ENCODE peak calls at places on chromosomes 4 and X, in five cellular contexts. Y is neuronal stem cell, A is IMR-90, E is mesenchymal stem cell, V is H1. B is an unnamed sample.

GRCh38 chr4:4888695-4889094 is 29.2 kb downstream of the MSX1 start:
- DNase-seq in V (no peak), Y (no peak), E (no peak), A (no peak), B (no peak)

GRCh38 chrX:31436424-31436823 is 364.6 kb upstream of the FTHL17 start:
- DNase-seq in V (no peak), A (no peak), E (no peak), Y (no peak), B (no peak)

GRCh38 chr4:176587920-176588319 is 204.8 kb downstream of the VEGFC start:
- DNase-seq in Y (no peak), E (peak; percentile 86), A (peak; percentile 83), V (no peak), B (no peak)

GRCh38 chr4:173503330-173504180 is 26.5 kb downstream of the HAND2 start:
- DNase-seq in Y (no peak), E (no peak), A (no peak), V (no peak), B (no peak)

GRCh38 chr4:182265881-182266280 is 22.7 kb downstream of the TENM3 start:
- DNase-seq in Y (no peak), A (no peak), V (no peak), E (no peak), B (peak; percentile 70)

GRCh38 chr4:184907216-184907615 is 81.4 kb upstream of the ACSL1 start:
- DNase-seq in Y (no peak), V (no peak), A (no peak), E (no peak), B (no peak)

GRCh38 chr4:101669138-101669831 is 121.2 kb upstream of the BANK1 start:
- DNase-seq in A (no peak), Y (no peak), V (no peak), E (no peak), B (no peak)

GRCh38 chr4:41611881-41612871 is 74.2 kb downstream of the LIMCH1 start:
- DNase-seq in Y (peak; percentile 52), A (peak; percentile 8), V (no peak), E (peak; percentile 55), B (peak; percentile 83)

GRCh38 chr4:83139514-83140156 is 25.1 kb upstream of the PLAC8 start:
- DNase-seq in V (no peak), Y (no peak), A (no peak), E (no peak), B (peak; percentile 35)

GRCh38 chrX:26918633-26919032 is 544.5 kb downstream of the PPP4R3C start:
- DNase-seq in Y (peak; percentile 15), E (peak; percentile 2), A (no peak), V (no peak), B (peak; percentile 7)

GRCh38 chrX:150429577-150429976 is 66.5 kb downstream of the MAMLD1 start:
- DNase-seq in A (peak; percentile 86), V (no peak), E (peak; percentile 82), Y (no peak), B (no peak)

GRCh38 chrX:386768-387575 is at the start of gene PPP2R3B:
- DNase-seq in A (peak; percentile 98), E (peak; percentile 97), Y (peak; percentile 98), V (peak; percentile 98), B (peak; percentile 99)

GRCh38 chr4:113069212-113069892 is 19.9 kb downstream of the ANK2 start:
- DNase-seq in V (no peak), A (no peak), E (peak; percentile 69), Y (no peak), B (peak; percentile 9)

GRCh38 chr4:165058676-165059075 is 5.0 kb downstream of the TRIM75 start:
- DNase-seq in V (no peak), Y (no peak), E (no peak), A (no peak), B (no peak)

GRCh38 chr4:7263166-7263565 is 70.8 kb downstream of the SORCS2 start:
- DNase-seq in V (no peak), E (no peak), Y (no peak), A (no peak), B (no peak)

GRCh38 chr4:90995996-90996395 is 868.8 kb downstream of the CCSER1 start:
- DNase-seq in A (no peak), V (no peak), Y (no peak), E (no peak), B (no peak)

GRCh38 chr4:150080335-150080734 is 2.1 kb downstream of the DCLK2 start:
- DNase-seq in V (no peak), A (peak; percentile 63), E (peak; percentile 41), Y (no peak), B (peak; percentile 75)

GRCh38 chrX:63466690-63467089 is 115.6 kb upstream of the SPIN4 start:
- DNase-seq in V (no peak), E (no peak), Y (no peak), A (no peak), B (no peak)

GRCh38 chr4:183082053-183082452 is 17.0 kb upstream of the WWC2 start:
- DNase-seq in Y (no peak), E (no peak), A (no peak), V (no peak), B (peak; percentile 72)

GRCh38 chrX:151722241-151722846 is 6.5 kb downstream of the FATE1 start:
- DNase-seq in V (peak; percentile 43), A (no peak), E (no peak), Y (peak; percentile 27), B (peak; percentile 41)

GRCh38 chrX:2360731-2361130 is 140.0 kb downstream of the DHRSX start:
- DNase-seq in Y (no peak), V (no peak), A (no peak), E (no peak), B (no peak)

GRCh38 chr4:133146574-133147198 is 2.4 kb upstream of the PCDH10 start:
- DNase-seq in E (peak; percentile 77), A (peak; percentile 40), V (no peak), Y (peak; percentile 69), B (no peak)

GRCh38 chr4:40548256-40548655 is 81.4 kb downstream of the RBM47 start:
- DNase-seq in E (peak; percentile 38), V (no peak), A (peak; percentile 45), Y (no peak), B (no peak)

GRCh38 chr4:10386044-10386443 is 71.2 kb downstream of the ZNF518B start:
- DNase-seq in Y (no peak), E (no peak), V (no peak), A (no peak), B (no peak)

GRCh38 chr4:156547439-156547838 is 424.2 kb downstream of the PDGFC start:
- DNase-seq in V (no peak), Y (no peak), E (peak; percentile 95), A (peak; percentile 97), B (no peak)

DNA sequence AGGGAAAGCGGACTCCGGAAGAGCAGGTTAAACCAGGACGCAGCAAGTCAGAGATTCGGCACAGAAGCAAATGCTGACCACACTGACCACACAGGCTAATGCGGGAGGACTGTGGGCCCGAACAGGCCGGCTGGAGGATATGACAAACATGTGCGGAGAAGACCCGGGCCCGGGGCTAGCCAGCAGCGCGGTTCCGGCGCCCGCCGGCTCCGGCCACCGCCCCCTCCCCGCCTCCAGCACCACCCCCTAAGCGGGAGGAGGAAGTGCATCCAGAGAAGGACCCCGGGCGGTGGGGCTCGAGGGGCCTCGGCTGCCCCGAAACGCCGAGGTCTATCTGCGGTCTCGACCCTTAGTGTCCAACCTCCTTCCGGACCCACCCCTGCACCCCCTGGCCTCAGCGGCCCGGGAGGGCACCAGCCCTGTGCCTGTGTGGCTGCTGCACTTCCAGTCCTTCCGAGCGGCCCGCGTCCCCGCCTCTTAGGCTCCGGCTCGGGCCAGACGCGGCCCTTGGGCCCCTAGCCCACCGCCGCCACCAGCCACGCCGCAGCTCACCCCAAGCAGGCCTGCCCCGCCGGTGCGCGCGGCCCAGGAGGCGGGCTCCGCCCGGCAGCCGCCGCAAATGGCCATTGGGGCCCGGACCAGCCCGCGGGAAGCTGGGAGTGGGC is 2.1 kb downstream of the ELOVL6 start:
- DNase-seq in Y (peak; percentile 56), A (peak; percentile 32), V (no peak), E (peak; percentile 63), B (peak; percentile 37)
- H3K14ac ChIP-seq in Y (peak overlapping the region; percentile 66), A (peak overlapping the region; percentile 63), V (peak overlapping the region; percentile 25), E (peak overlapping the region; percentile 95), B (peak overlapping the region; percentile 97)

GRCh38 chr4:168694669-168695068 is 197.8 kb downstream of the PALLD start:
- DNase-seq in Y (no peak), V (no peak), A (peak; percentile 72), E (peak; percentile 85), B (peak; percentile 89)
- H3K36me3 ChIP-seq in Y (peaks cover 51% of the 10 kb centered on the region), V (no peaks in the 10 kb centered on the region), A (no peaks in the 10 kb centered on the region), E (no peaks in the 10 kb centered on the region), B (peaks cover 15% of the 10 kb centered on the region)

DNA sequence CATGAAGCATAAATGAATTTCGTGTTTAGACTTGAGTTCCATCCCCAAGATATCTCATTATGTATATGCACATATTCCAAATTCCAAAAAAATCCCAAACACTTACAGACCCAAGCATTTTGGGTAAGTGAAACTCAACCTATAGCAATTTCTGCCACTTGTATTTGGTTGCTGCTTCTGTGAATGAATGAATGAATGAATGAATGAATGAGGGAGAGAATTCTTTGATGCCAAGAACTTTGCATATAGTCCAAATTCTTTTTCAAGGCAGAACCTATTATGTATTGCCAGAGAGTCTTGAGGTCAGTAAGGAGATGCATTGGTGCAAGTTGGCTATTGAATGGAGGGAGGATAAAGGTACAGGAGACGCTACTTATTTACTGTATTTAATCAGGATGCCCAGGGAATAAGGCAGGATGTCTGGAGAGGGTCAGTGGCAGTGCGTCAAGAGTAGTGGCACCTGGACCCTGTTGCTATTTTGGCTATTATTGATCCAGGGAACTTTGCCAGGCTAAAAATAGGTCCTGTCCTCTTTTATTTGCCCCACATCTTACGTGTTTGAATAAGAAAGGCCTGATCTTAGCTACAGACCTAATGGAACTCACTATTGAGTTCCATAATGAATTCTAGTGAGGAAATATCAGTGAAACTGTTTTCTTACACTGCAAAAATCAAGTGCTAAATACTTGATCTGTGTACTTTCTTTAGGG is 33.9 kb downstream of the ANAPC4 start:
- DNase-seq in A (no peak), E (no peak), V (no peak), Y (no peak), B (no peak)
- H3K14ac ChIP-seq in A (no peak overlapping the region), E (no peak overlapping the region), V (no peak overlapping the region), Y (no peak overlapping the region), B (no peak overlapping the region)

DNA sequence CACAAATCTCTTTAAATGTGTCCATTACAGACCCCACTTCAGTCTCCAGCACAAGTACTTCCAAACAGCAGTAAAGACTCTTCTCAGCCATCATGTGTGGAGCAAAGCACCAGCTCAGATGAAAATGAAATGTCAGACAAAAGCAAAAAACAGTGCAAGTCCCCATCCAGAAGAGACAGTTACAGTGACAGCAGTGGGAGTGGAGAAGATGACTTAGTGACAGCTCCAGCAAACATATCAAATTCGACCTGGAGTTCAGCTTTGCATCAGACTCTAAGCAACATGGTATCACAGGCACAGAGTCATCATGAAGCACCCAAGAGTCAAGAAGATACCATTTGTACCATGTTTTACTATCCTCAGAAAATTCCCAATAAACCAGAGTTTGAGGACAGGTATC is 78.0 kb downstream of the SLC10A6 start:
- DNase-seq in V (no peak), E (no peak), Y (no peak), A (no peak), B (no peak)
- H3K36me3 ChIP-seq in V (peaks cover 59% of the 10 kb centered on the region), E (peaks cover 76% of the 10 kb centered on the region), Y (peaks cover 100% of the 10 kb centered on the region), A (peaks cover 15% of the 10 kb centered on the region), B (peaks cover 5% of the 10 kb centered on the region)

GRCh38 chr4:74524985-74525384 is 80.0 kb downstream of the AREG start:
- DNase-seq in V (no peak), E (no peak), Y (no peak), A (no peak), B (no peak)
- H3K14ac ChIP-seq in V (no peak overlapping the region), E (no peak overlapping the region), Y (no peak overlapping the region), A (no peak overlapping the region), B (no peak overlapping the region)